ENCODE peak calls at places on chromosomes 5 and 9, in seven cellular contexts. One of them, this sample, is unnamed.

GRCh38 chr5:73838901-73839300 is 212.9 kb downstream of the ARHGEF28 start:
- DNase-seq in pancreas: no peak
- DNase-seq in OCI-LY7: no peak
- DNase-seq in thoracic aorta: no peak
- DNase-seq in lower lobe of right lung: no peak
- DNase-seq in HCT116: no peak
- DNase-seq in cardiac muscle cell: no peak
- DNase-seq in this sample: no peak

GRCh38 chr5:169656125-169656990 is 19.3 kb downstream of the DOCK2 start:
- DNase-seq in pancreas: no peak
- DNase-seq in OCI-LY7: no peak
- DNase-seq in thoracic aorta: no peak
- DNase-seq in lower lobe of right lung: no peak
- DNase-seq in HCT116: no peak
- DNase-seq in cardiac muscle cell: peak; percentile 46
- DNase-seq in this sample: no peak

GRCh38 chr5:83145241-83145640 is 67.9 kb downstream of the XRCC4 start:
- DNase-seq in pancreas: no peak
- DNase-seq in OCI-LY7: no peak
- DNase-seq in thoracic aorta: no peak
- DNase-seq in lower lobe of right lung: no peak
- DNase-seq in HCT116: no peak
- DNase-seq in cardiac muscle cell: no peak
- DNase-seq in this sample: no peak

GRCh38 chr5:177447066-177447610 is 524 bp downstream of the PRR7 start:
- DNase-seq in pancreas: peak; percentile 68
- DNase-seq in OCI-LY7: peak; percentile 65
- DNase-seq in thoracic aorta: no peak
- DNase-seq in lower lobe of right lung: peak; percentile 67
- DNase-seq in HCT116: no peak
- DNase-seq in cardiac muscle cell: peak; percentile 49
- DNase-seq in this sample: no peak

GRCh38 chr5:177111720-177112394 is 21.7 kb upstream of the NSD1 start:
- DNase-seq in pancreas: peak; percentile 64
- DNase-seq in OCI-LY7: peak; percentile 78
- DNase-seq in thoracic aorta: no peak
- DNase-seq in lower lobe of right lung: no peak
- DNase-seq in HCT116: peak; percentile 38
- DNase-seq in cardiac muscle cell: peak; percentile 57
- DNase-seq in this sample: peak; percentile 70

GRCh38 chr5:178554311-178554710 is 35.9 kb downstream of the COL23A1 start:
- DNase-seq in pancreas: no peak
- DNase-seq in OCI-LY7: no peak
- DNase-seq in thoracic aorta: no peak
- DNase-seq in lower lobe of right lung: no peak
- DNase-seq in HCT116: no peak
- DNase-seq in cardiac muscle cell: no peak
- DNase-seq in this sample: no peak

GRCh38 chr5:36492998-36493655 is 113.3 kb upstream of the SLC1A3 start:
- DNase-seq in pancreas: no peak
- DNase-seq in OCI-LY7: no peak
- DNase-seq in thoracic aorta: no peak
- DNase-seq in lower lobe of right lung: no peak
- DNase-seq in HCT116: peak; percentile 4
- DNase-seq in cardiac muscle cell: peak; percentile 16
- DNase-seq in this sample: no peak

GRCh38 chr9:131608469-131609115 is 63.3 kb downstream of the PRRT1B start:
- DNase-seq in pancreas: peak; percentile 69
- DNase-seq in OCI-LY7: no peak
- DNase-seq in thoracic aorta: peak; percentile 52
- DNase-seq in lower lobe of right lung: peak; percentile 69
- DNase-seq in HCT116: peak; percentile 39
- DNase-seq in cardiac muscle cell: peak; percentile 92
- DNase-seq in this sample: peak; percentile 38

GRCh38 chr9:123347289-123348060 is 8.5 kb upstream of the CRB2 start:
- DNase-seq in pancreas: no peak
- DNase-seq in OCI-LY7: no peak
- DNase-seq in thoracic aorta: no peak
- DNase-seq in lower lobe of right lung: no peak
- DNase-seq in HCT116: no peak
- DNase-seq in cardiac muscle cell: no peak
- DNase-seq in this sample: no peak
- H3K4me1 ChIP-seq in pancreas: no peaks in the 10 kb centered on the region
- H3K4me1 ChIP-seq in OCI-LY7: peaks cover 65% of the 10 kb centered on the region
- H3K4me1 ChIP-seq in thoracic aorta: no peaks in the 10 kb centered on the region
- H3K4me1 ChIP-seq in lower lobe of right lung: peaks cover 4% of the 10 kb centered on the region
- H3K4me1 ChIP-seq in HCT116: peaks cover 13% of the 10 kb centered on the region
- H3K4me1 ChIP-seq in cardiac muscle cell: no peaks in the 10 kb centered on the region
- H3K4me1 ChIP-seq in this sample: no peaks in the 10 kb centered on the region

DNA sequence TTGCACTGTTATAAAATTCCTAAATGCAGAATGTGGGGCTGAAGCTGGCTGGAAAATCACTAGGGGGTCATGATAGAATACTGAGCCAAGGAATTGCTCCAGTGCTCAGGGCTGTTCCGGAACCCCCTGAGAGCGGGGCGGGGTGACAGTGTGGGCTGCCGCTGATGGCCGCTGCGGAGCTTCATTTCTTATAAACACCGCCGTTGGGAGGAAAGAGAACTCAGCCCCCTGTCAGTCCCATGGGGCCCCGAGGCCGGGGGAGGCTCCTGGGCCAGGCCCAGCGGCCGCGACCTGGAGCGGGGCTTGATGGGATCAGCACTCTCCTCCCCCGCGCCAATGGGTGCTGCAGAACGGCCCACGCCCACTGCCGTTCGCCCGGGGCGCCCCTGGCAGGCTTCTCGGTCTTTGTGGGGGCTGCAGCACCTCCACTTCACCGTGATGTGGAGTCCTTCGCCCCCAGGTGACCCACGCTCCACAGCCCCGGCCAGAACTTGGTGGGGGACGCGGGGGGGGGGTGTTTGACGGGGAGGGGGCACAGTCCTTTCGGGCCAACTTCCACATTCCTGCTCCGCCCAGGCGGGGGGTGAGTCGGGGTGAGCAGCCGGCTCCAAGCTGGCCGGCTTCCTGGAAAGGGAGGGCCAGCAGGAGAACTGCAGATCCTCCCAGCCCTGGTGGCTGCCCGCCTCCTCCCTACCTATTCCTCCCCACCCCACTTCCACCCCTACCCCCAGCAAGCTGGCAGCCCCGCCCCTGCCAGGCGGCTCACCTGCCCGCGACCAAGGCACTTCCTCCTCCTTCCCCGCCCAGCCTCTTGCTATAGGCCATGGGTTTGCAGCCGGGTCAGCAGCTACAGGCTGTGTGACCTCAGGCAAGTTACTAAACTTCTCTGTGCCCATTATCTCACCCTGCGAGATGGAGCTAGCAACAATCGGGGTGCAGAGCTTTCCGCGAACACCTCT is 5.4 kb upstream of the IRF1 start:
- DNase-seq in pancreas: peak; percentile 98
- DNase-seq in OCI-LY7: peak; percentile 93
- DNase-seq in thoracic aorta: peak; percentile 69
- DNase-seq in lower lobe of right lung: peak; percentile 97
- DNase-seq in HCT116: peak; percentile 87
- DNase-seq in cardiac muscle cell: peak; percentile 98
- DNase-seq in this sample: peak; percentile 74
- TF ChIP-seq CTCF in pancreas: no peak
- TF ChIP-seq CTCF in OCI-LY7: peak; percentile 54
- TF ChIP-seq CTCF in thoracic aorta: no peak
- TF ChIP-seq CTCF in lower lobe of right lung: no peak
- TF ChIP-seq CTCF in HCT116: no peak
- TF ChIP-seq CTCF in cardiac muscle cell: peak; percentile 12
- TF ChIP-seq CTCF in this sample: no peak

GRCh38 chr5:80181618-80182211 is 74.1 kb downstream of the SERINC5 start:
- DNase-seq in pancreas: peak; percentile 71
- DNase-seq in OCI-LY7: peak; percentile 95
- DNase-seq in thoracic aorta: no peak
- DNase-seq in lower lobe of right lung: peak; percentile 77
- DNase-seq in HCT116: peak; percentile 88
- DNase-seq in cardiac muscle cell: peak; percentile 47
- DNase-seq in this sample: no peak

GRCh38 chr5:80186634-80187033 is 69.2 kb downstream of the SERINC5 start:
- DNase-seq in pancreas: no peak
- DNase-seq in OCI-LY7: peak; percentile 55
- DNase-seq in thoracic aorta: no peak
- DNase-seq in lower lobe of right lung: peak; percentile 77
- DNase-seq in HCT116: no peak
- DNase-seq in cardiac muscle cell: peak; percentile 71
- DNase-seq in this sample: no peak

GRCh38 chr5:80184235-80185023 is 71.4 kb downstream of the SERINC5 start:
- DNase-seq in pancreas: peak; percentile 38
- DNase-seq in OCI-LY7: peak; percentile 45
- DNase-seq in thoracic aorta: no peak
- DNase-seq in lower lobe of right lung: peak; percentile 73
- DNase-seq in HCT116: no peak
- DNase-seq in cardiac muscle cell: no peak
- DNase-seq in this sample: no peak

GRCh38 chr5:80185095-80185494 is 70.8 kb downstream of the SERINC5 start:
- DNase-seq in pancreas: no peak
- DNase-seq in OCI-LY7: peak; percentile 64
- DNase-seq in thoracic aorta: no peak
- DNase-seq in lower lobe of right lung: no peak
- DNase-seq in HCT116: no peak
- DNase-seq in cardiac muscle cell: no peak
- DNase-seq in this sample: no peak

GRCh38 chr5:80182802-80183645 is 72.8 kb downstream of the SERINC5 start:
- DNase-seq in pancreas: no peak
- DNase-seq in OCI-LY7: peak; percentile 76
- DNase-seq in thoracic aorta: no peak
- DNase-seq in lower lobe of right lung: no peak
- DNase-seq in HCT116: no peak
- DNase-seq in cardiac muscle cell: no peak
- DNase-seq in this sample: no peak
- H3K27ac ChIP-seq in pancreas: peak overlapping the region; percentile 23
- H3K27ac ChIP-seq in OCI-LY7: peak overlapping the region; percentile 98
- H3K27ac ChIP-seq in thoracic aorta: no peak overlapping the region
- H3K27ac ChIP-seq in lower lobe of right lung: peak overlapping the region; percentile 66
- H3K27ac ChIP-seq in HCT116: peak overlapping the region; percentile 71
- H3K27ac ChIP-seq in cardiac muscle cell: peak overlapping the region; percentile 4
- H3K27ac ChIP-seq in this sample: peak overlapping the region; percentile 32

GRCh38 chr9:129336130-129336528 is 158.1 kb upstream of the IER5L start:
- DNase-seq in pancreas: no peak
- DNase-seq in OCI-LY7: no peak
- DNase-seq in thoracic aorta: no peak
- DNase-seq in lower lobe of right lung: no peak
- DNase-seq in HCT116: no peak
- DNase-seq in cardiac muscle cell: peak; percentile 90
- DNase-seq in this sample: no peak
- H3K4me1 ChIP-seq in pancreas: peaks cover 21% of the 10 kb centered on the region
- H3K4me1 ChIP-seq in OCI-LY7: peaks cover 35% of the 10 kb centered on the region
- H3K4me1 ChIP-seq in thoracic aorta: peaks cover 56% of the 10 kb centered on the region
- H3K4me1 ChIP-seq in lower lobe of right lung: peaks cover 62% of the 10 kb centered on the region
- H3K4me1 ChIP-seq in HCT116: peaks cover 76% of the 10 kb centered on the region
- H3K4me1 ChIP-seq in cardiac muscle cell: peaks cover 27% of the 10 kb centered on the region
- H3K4me1 ChIP-seq in this sample: peaks cover 39% of the 10 kb centered on the region

This sample was measured in tibial nerve.